ENCODE peak calls at places on chromosomes 6 and 20, in seven cellular contexts. C, O, B, M, H, L and D are unnamed samples.

GRCh38 chr6:138550346-138550767 is 51.1 kb upstream of the NHSL1 start:
- DNase-seq in C (no peak), M (no peak), L (no peak), B (no peak), H (no peak), O (no peak), D (no peak)

GRCh38 chr20:51960004-51960403 is 157.7 kb upstream of the SALL4 start:
- DNase-seq in C (no peak), H (no peak), L (no peak), O (no peak), B (no peak), M (no peak), D (no peak)

GRCh38 chr6:524803-525202 is 132.1 kb downstream of the HUS1B start:
- DNase-seq in B (no peak), L (no peak), C (no peak), M (no peak), O (no peak), H (no peak), D (peak)

GRCh38 chr6:112841553-112842337 is 494.6 kb downstream of the RFPL4B start:
- DNase-seq in B (no peak), C (peak), L (no peak), H (no peak), O (no peak), M (no peak), D (no peak)

GRCh38 chr6:161139766-161140553 is 133.9 kb downstream of the AGPAT4 start:
- DNase-seq in B (no peak), L (no peak), M (peak), O (peak), C (no peak), H (no peak), D (no peak)

GRCh38 chr6:793261-793660 is 100.3 kb upstream of the EXOC2 start:
- DNase-seq in C (no peak), M (no peak), H (no peak), O (no peak), L (no peak), B (no peak), D (no peak)

GRCh38 chr6:17589402-17590116 is 10.5 kb upstream of the FAM8A1 start:
- DNase-seq in B (no peak), O (peak), M (peak), H (peak), L (peak), C (no peak), D (no peak)

GRCh38 chr6:17013701-17014100 is 88.1 kb upstream of the STMND1 start:
- DNase-seq in M (peak), C (no peak), O (no peak), L (no peak), B (no peak), H (no peak), D (no peak)

GRCh38 chr20:34624628-34625027 is 52.3 kb downstream of the PIGU start:
- DNase-seq in H (no peak), C (no peak), B (no peak), L (no peak), O (no peak), M (no peak), D (no peak)

GRCh38 chr6:47097092-47097945 is 55.2 kb upstream of the ADGRF1 start:
- DNase-seq in B (peak), H (peak), O (peak), M (peak), L (peak), C (peak), D (peak)

GRCh38 chr6:1787894-1788293 is 178.2 kb downstream of the FOXC1 start:
- DNase-seq in H (no peak), C (no peak), L (no peak), M (no peak), O (no peak), B (no peak), D (no peak)

GRCh38 chr20:48651271-48651670 is 176.5 kb downstream of the PREX1 start:
- DNase-seq in M (no peak), B (no peak), L (no peak), C (no peak), H (no peak), O (no peak), D (no peak)

GRCh38 chr6:169650959-169651292 is 50.9 kb downstream of the WDR27 start:
- DNase-seq in O (no peak), H (no peak), B (no peak), M (no peak), L (no peak), C (no peak), D (no peak)

GRCh38 chr6:154156135-154156948 is 117.3 kb downstream of the OPRM1 start:
- DNase-seq in H (peak), B (peak), C (peak), O (peak), M (peak), L (peak), D (peak)

GRCh38 chr6:43090557-43090952 is 14.4 kb downstream of the PTK7 start:
- DNase-seq in B (no peak), O (peak), M (peak), L (no peak), C (no peak), H (peak), D (no peak)

GRCh38 chr6:170245233-170245992 is 45.5 kb downstream of the DLL1 start:
- DNase-seq in H (no peak), C (no peak), L (no peak), M (no peak), B (no peak), O (no peak), D (no peak)

GRCh38 chr6:7631466-7631865 is 41.5 kb downstream of the SNRNP48 start:
- DNase-seq in H (no peak), C (no peak), M (no peak), L (no peak), O (no peak), B (no peak), D (no peak)

GRCh38 chr6:21109421-21110178 is 484.0 kb upstream of the SOX4 start:
- DNase-seq in L (peak), M (peak), C (no peak), H (no peak), B (no peak), O (no peak), D (no peak)

GRCh38 chr20:63456429-63457284 is 15.8 kb downstream of the KCNQ2 start:
- DNase-seq in O (no peak), L (no peak), C (no peak), B (peak), M (no peak), H (no peak), D (no peak)

GRCh38 chr6:27297857-27298730 is 14.0 kb downstream of the POM121L2 start:
- DNase-seq in H (peak), L (peak), M (peak), B (no peak), O (peak), C (no peak), D (no peak)

GRCh38 chr20:53750827-53751393 is 157.3 kb upstream of the ZNF217 start:
- DNase-seq in M (peak), O (no peak), B (peak), L (no peak), C (no peak), H (peak), D (peak)

GRCh38 chr6:112877134-112878100 is 530.3 kb downstream of the RFPL4B start:
- DNase-seq in M (peak), B (peak), H (no peak), O (peak), L (no peak), C (no peak), D (no peak)

GRCh38 chr6:10237284-10238043 is 177.4 kb downstream of the TFAP2A start:
- DNase-seq in C (no peak), M (peak), O (no peak), H (no peak), L (peak), B (no peak), D (no peak)

GRCh38 chr20:63567382-63568169 is 6.5 kb downstream of the HELZ2 start:
- DNase-seq in M (no peak), L (no peak), O (no peak), H (no peak), B (no peak), C (peak), D (peak)

GRCh38 chr20:8176276-8176675 is 44.2 kb downstream of the PLCB1 start:
- DNase-seq in C (no peak), O (no peak), H (no peak), L (no peak), B (no peak), M (no peak), D (no peak)

GRCh38 chr20:60053125-60053812 is 95.0 kb downstream of the CDH26 start:
- DNase-seq in L (no peak), M (no peak), C (no peak), H (no peak), B (no peak), O (no peak), D (no peak)

GRCh38 chr6:72916906-72917305 is 295.0 kb downstream of the KCNQ5 start:
- DNase-seq in B (no peak), O (no peak), M (no peak), C (no peak), L (no peak), H (no peak), D (no peak)

GRCh38 chr20:17659801-17660200 is 22.2 kb downstream of the RRBP1 start:
- DNase-seq in H (no peak), C (no peak), L (no peak), B (no peak), O (peak), M (no peak), D (no peak)

GRCh38 chr6:11616200-11616611 is 78.7 kb downstream of the TMEM170B start:
- DNase-seq in L (no peak), B (no peak), C (no peak), O (no peak), H (no peak), M (no peak), D (no peak)

GRCh38 chr6:84867521-84867920 is 103.1 kb upstream of the TBX18 start:
- DNase-seq in O (no peak), C (no peak), B (no peak), L (no peak), M (peak), H (no peak), D (no peak)

GRCh38 chr6:137543114-137543513 is 48.9 kb upstream of the OLIG3 start:
- DNase-seq in B (no peak), O (peak), H (no peak), L (no peak), M (no peak), C (peak), D (no peak)

GRCh38 chr6:87606199-87606598 is 16.3 kb downstream of the ORC3 start:
- DNase-seq in H (no peak), C (no peak), B (no peak), L (no peak), M (no peak), O (no peak), D (no peak)

GRCh38 chr6:41059569-41059968 is 6.6 kb downstream of the APOBEC2 start:
- DNase-seq in L (no peak), M (peak), C (no peak), O (no peak), B (no peak), H (no peak), D (no peak)

GRCh38 chr20:59807909-59808728 is 125.3 kb downstream of the SYCP2 start:
- DNase-seq in C (no peak), M (no peak), B (peak), O (no peak), H (no peak), L (no peak), D (no peak)

GRCh38 chr6:36177166-36177565 is 19.4 kb upstream of the BRPF3 start:
- DNase-seq in H (no peak), B (no peak), O (no peak), L (no peak), C (no peak), M (no peak), D (no peak)

GRCh38 chr6:34810936-34811632 is 19.2 kb downstream of the BLTP3A start:
- DNase-seq in B (no peak), O (no peak), H (peak), M (peak), C (peak), L (peak), D (no peak)

GRCh38 chr20:63024573-63025392 is 18.0 kb upstream of the BHLHE23 start:
- DNase-seq in M (no peak), B (no peak), C (no peak), H (no peak), L (no peak), O (peak), D (no peak)

GRCh38 chr20:8255945-8256632 is 124.0 kb downstream of the PLCB1 start:
- DNase-seq in B (no peak), C (no peak), M (no peak), O (no peak), H (no peak), L (no peak), D (no peak)

GRCh38 chr6:154307696-154308425 is 48.7 kb downstream of the IPCEF1 start:
- DNase-seq in M (no peak), H (no peak), B (no peak), L (no peak), C (no peak), O (no peak), D (no peak)

DNA sequence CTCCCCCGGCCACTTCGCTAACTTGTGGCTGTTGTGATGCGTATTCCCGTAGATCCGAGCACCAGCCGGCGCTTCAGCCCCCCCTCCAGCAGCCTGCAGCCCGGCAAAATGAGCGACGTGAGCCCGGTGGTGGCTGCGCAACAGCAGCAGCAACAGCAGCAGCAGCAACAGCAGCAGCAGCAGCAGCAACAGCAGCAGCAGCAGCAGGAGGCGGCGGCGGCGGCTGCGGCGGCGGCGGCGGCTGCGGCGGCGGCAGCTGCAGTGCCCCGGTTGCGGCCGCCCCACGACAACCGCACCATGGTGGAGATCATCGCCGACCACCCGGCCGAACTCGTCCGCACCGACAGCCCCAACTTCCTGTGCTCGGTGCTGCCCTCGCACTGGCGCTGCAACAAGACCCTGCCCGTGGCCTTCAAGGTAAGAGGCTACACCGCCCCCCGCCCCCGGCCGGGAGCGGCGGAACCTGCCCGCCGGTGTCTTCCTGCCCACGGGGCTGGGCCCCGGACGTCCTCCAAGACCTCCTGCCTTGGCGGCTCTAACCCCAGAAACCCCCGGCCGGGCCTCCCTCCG is 44.9 kb upstream of the SUPT3H start:
- DNase-seq in C (peak), M (peak), O (peak), L (no peak), H (peak), B (peak), D (peak)
- TF ChIP-seq EZH2phosphoT487 in C (no peak), M (no peak), O (no peak), L (no peak), H (no peak), B (no peak), D (peak)

GRCh38 chr6:51983564-51983963 is 103.8 kb downstream of the PKHD1 start:
- DNase-seq in C (no peak), H (no peak), O (peak), M (no peak), L (no peak), B (no peak), D (no peak)
- H2AFZ ChIP-seq in C (no peak), H (no peak), O (peak), M (no peak), L (no peak), B (no peak), D (no peak)

GRCh38 chr20:46401478-46401860 is 4.9 kb downstream of the ELMO2 start:
- DNase-seq in B (no peak), L (no peak), C (peak), O (no peak), M (no peak), H (no peak), D (no peak)

GRCh38 chr20:46400828-46401477 is 5.5 kb downstream of the ELMO2 start:
- DNase-seq in L (no peak), C (no peak), M (peak), H (peak), B (no peak), O (peak), D (no peak)

GRCh38 chr20:46399401-46399800 is 7.0 kb downstream of the ELMO2 start:
- DNase-seq in M (peak), B (no peak), L (no peak), C (peak), H (no peak), O (no peak), D (no peak)

GRCh38 chr20:46398963-46399362 is 7.5 kb downstream of the ELMO2 start:
- DNase-seq in O (no peak), L (no peak), B (no peak), M (no peak), H (no peak), C (peak), D (no peak)

DNA sequence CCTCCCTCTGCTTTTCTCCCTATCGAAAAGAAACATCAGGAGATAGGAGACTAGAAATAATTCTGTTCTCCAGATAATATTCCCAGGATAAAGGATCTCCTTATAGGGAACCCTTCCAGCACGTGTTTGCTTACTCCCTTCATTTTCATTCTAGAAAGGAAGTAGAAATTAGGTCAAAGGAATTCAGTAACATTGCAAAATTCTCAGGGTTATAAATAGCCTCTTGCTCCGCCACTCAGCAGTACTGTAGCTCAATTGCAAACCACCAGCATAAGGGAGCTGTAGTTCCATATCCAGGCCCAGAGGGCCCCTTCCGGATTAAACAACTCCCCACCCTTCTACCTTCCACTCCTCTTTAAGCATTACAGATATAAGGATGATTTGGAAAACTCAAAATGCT is 6.2 kb downstream of the ELMO2 start:
- DNase-seq in B (no peak), M (no peak), C (no peak), O (no peak), L (no peak), H (peak), D (no peak)
- H3K4me2 ChIP-seq in B (peak), M (peak), C (peak), O (peak), L (no peak), H (peak), D (no peak)

DNA sequence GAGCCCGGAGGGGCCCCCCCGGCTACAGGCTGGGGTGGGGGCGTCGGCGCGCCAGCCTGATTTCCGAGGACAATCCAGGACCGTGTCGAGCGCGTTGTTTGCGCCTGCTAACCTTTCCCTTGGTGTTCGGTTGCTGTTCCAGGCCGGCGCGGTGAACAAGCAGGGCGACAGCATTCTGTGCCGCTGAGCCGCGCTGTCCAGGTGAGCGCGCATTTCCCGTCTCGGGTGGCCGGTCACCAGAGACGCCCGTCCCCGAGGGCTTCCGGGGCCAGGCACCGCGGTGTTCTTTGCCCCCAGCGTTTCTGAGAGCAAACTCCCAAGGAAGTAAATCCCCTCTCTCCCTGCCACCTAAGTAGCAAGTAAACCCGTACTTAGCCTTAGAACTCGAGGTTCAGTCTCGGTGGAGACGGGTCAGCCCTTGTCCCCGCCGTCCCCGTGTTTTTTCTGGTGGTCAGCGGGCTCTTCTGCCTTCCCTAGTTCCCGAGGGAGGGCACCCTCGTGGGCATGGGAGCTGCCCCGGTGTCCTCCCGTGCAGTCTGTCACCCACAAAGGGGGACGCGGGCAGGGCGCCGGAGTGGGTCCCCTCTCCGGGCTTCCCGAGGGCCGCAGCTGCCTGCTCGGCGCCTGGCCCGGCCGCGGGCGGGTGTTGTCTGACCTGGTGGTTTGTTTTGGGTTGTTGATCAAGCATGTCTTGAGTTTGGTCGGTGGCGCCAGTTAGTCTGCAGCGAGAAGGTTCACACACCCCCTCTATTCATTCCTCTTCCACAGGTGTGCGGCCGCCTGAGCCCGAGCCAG is 1.5 kb downstream of the ID4 start:
- DNase-seq in B (peak), C (no peak), M (peak), O (peak), L (peak), H (peak), D (peak)
- TF ChIP-seq EZH2phosphoT487 in B (no peak), C (no peak), M (no peak), O (no peak), L (no peak), H (no peak), D (no peak)

DNA sequence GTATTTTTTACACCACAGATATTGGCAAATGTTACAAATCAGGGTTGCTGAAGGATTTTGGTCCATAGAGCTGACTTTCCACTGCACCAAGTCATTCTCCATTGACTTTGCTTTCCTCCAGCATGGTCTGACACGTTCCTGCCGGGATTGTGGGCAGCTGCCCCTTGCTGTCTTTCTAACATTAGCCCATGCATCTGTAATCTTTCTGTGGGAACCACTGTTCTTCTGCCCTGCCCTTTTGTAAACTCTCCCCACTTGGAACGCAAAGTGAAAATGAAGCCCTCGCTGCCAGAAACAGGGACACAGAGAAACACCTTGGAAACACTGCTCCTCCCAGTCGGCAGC is 169.6 kb upstream of the CDYL start:
- DNase-seq in L (no peak), H (no peak), O (no peak), M (no peak), C (no peak), B (no peak), D (no peak)
- H2AFZ ChIP-seq in L (peak), H (no peak), O (peak), M (no peak), C (no peak), B (no peak), D (no peak)

DNA sequence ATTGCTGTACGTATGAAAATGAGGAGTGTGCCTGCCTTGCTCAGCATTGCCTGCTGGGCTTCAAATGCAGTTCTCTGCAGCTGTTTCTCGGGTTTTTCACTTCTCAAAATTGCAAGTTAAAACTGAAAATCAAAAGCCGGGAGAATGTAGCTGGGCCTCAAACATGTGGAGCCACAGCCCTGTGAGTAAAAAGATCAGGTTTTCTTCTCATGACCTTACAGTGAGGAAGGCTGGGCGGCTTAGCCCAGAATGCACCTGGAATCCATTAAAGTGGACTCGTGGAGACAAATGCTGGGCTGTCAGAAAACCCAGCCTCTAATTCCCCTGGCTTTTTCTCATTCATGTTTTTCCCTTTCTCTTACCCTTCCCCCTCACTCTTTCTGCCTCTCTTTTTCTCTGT is 34.4 kb downstream of the DSE start:
- DNase-seq in L (no peak), B (peak), C (peak), M (no peak), O (peak), H (peak), D (peak)
- H3K4me2 ChIP-seq in L (peak), B (peak), C (peak), M (no peak), O (peak), H (peak), D (peak)